ENCODE peak calls at places on chromosomes 7 and 10, in ten cellular contexts. One of them, this sample, is unnamed.

GRCh38 chr7:148697256-148697841 is 1.4 kb upstream of the CUL1 start:
- DNase-seq in PC-3: no peak
- DNase-seq in body of pancreas: peak; percentile 21
- DNase-seq in A172: peak; percentile 1
- DNase-seq in HTR-8/SVneo: peak; percentile 44
- DNase-seq in AG08395: peak; percentile 58
- DNase-seq in NCI-H1417: peak; percentile 57
- DNase-seq in epithelial cell of esophagus: peak; percentile 26
- DNase-seq in heart right ventricle: peak; percentile 67
- DNase-seq in HT1080: no peak
- DNase-seq in this sample: no peak

GRCh38 chr10:62815373-62816111 is 624 bp downstream of the EGR2 start:
- DNase-seq in heart right ventricle: peak; percentile 9
- DNase-seq in AG08395: no peak
- DNase-seq in PC-3: no peak
- DNase-seq in HTR-8/SVneo: no peak
- DNase-seq in NCI-H1417: peak; percentile 58
- DNase-seq in body of pancreas: peak; percentile 20
- DNase-seq in epithelial cell of esophagus: peak; percentile 18
- DNase-seq in HT1080: no peak
- DNase-seq in A172: no peak
- DNase-seq in this sample: no peak

GRCh38 chr10:59580257-59580863 is 129.3 kb downstream of the SLC16A9 start:
- DNase-seq in A172: no peak
- DNase-seq in HT1080: peak; percentile 33
- DNase-seq in heart right ventricle: no peak
- DNase-seq in epithelial cell of esophagus: peak; percentile 55
- DNase-seq in PC-3: peak; percentile 79
- DNase-seq in HTR-8/SVneo: peak; percentile 7
- DNase-seq in AG08395: peak; percentile 66
- DNase-seq in body of pancreas: no peak
- DNase-seq in NCI-H1417: no peak
- DNase-seq in this sample: peak; percentile 12

GRCh38 chr7:150755473-150756099 is 18.4 kb downstream of the GIMAP5 start:
- DNase-seq in AG08395: no peak
- DNase-seq in A172: peak; percentile 12
- DNase-seq in body of pancreas: no peak
- DNase-seq in heart right ventricle: peak; percentile 60
- DNase-seq in HT1080: peak; percentile 64
- DNase-seq in PC-3: no peak
- DNase-seq in epithelial cell of esophagus: no peak
- DNase-seq in NCI-H1417: no peak
- DNase-seq in HTR-8/SVneo: no peak
- DNase-seq in this sample: no peak

GRCh38 chr7:80386686-80387085 is 125.2 kb downstream of the GNAT3 start:
- DNase-seq in heart right ventricle: no peak
- DNase-seq in AG08395: peak; percentile 25
- DNase-seq in PC-3: no peak
- DNase-seq in epithelial cell of esophagus: peak; percentile 15
- DNase-seq in HT1080: no peak
- DNase-seq in A172: no peak
- DNase-seq in HTR-8/SVneo: no peak
- DNase-seq in body of pancreas: no peak
- DNase-seq in NCI-H1417: no peak
- DNase-seq in this sample: no peak

GRCh38 chr10:7767209-7767608 is 20.6 kb downstream of the KIN start:
- DNase-seq in body of pancreas: no peak
- DNase-seq in HTR-8/SVneo: no peak
- DNase-seq in HT1080: peak; percentile 24
- DNase-seq in NCI-H1417: no peak
- DNase-seq in epithelial cell of esophagus: peak; percentile 73
- DNase-seq in A172: no peak
- DNase-seq in heart right ventricle: no peak
- DNase-seq in PC-3: no peak
- DNase-seq in AG08395: no peak
- DNase-seq in this sample: no peak

GRCh38 chr7:50793115-50793946 is 10.6 kb upstream of the GRB10 start:
- DNase-seq in NCI-H1417: peak; percentile 63
- DNase-seq in HTR-8/SVneo: no peak
- DNase-seq in HT1080: no peak
- DNase-seq in body of pancreas: peak; percentile 85
- DNase-seq in A172: peak; percentile 37
- DNase-seq in PC-3: peak; percentile 61
- DNase-seq in heart right ventricle: peak; percentile 80
- DNase-seq in epithelial cell of esophagus: peak; percentile 66
- DNase-seq in AG08395: peak; percentile 84
- DNase-seq in this sample: no peak

GRCh38 chr10:131915484-131915883 is 14.7 kb downstream of the PPP2R2D start:
- DNase-seq in AG08395: no peak
- DNase-seq in A172: no peak
- DNase-seq in epithelial cell of esophagus: no peak
- DNase-seq in heart right ventricle: no peak
- DNase-seq in HTR-8/SVneo: no peak
- DNase-seq in body of pancreas: no peak
- DNase-seq in NCI-H1417: no peak
- DNase-seq in HT1080: no peak
- DNase-seq in PC-3: no peak
- DNase-seq in this sample: no peak

GRCh38 chr10:126253613-126254002 is 134.7 kb downstream of the ADAM12 start:
- DNase-seq in AG08395: no peak
- DNase-seq in HTR-8/SVneo: no peak
- DNase-seq in PC-3: peak; percentile 25
- DNase-seq in heart right ventricle: no peak
- DNase-seq in epithelial cell of esophagus: peak; percentile 75
- DNase-seq in body of pancreas: no peak
- DNase-seq in A172: peak; percentile 53
- DNase-seq in NCI-H1417: no peak
- DNase-seq in HT1080: no peak
- DNase-seq in this sample: no peak

GRCh38 chr7:78039791-78040776 is 241.5 kb downstream of the PHTF2 start:
- DNase-seq in NCI-H1417: no peak
- DNase-seq in heart right ventricle: peak; percentile 10
- DNase-seq in epithelial cell of esophagus: no peak
- DNase-seq in PC-3: no peak
- DNase-seq in body of pancreas: peak; percentile 28
- DNase-seq in HT1080: peak; percentile 32
- DNase-seq in A172: no peak
- DNase-seq in HTR-8/SVneo: no peak
- DNase-seq in AG08395: no peak
- DNase-seq in this sample: no peak

GRCh38 chr7:150962743-150963399 is 15.2 kb downstream of the KCNH2 start:
- DNase-seq in epithelial cell of esophagus: peak; percentile 47
- DNase-seq in heart right ventricle: peak; percentile 69
- DNase-seq in body of pancreas: peak; percentile 47
- DNase-seq in HTR-8/SVneo: peak; percentile 60
- DNase-seq in PC-3: peak; percentile 39
- DNase-seq in NCI-H1417: peak; percentile 36
- DNase-seq in AG08395: peak; percentile 78
- DNase-seq in HT1080: peak; percentile 33
- DNase-seq in A172: no peak
- DNase-seq in this sample: no peak

This sample was measured in epithelial cell of proximal tubule.